ENCODE peak calls at places on chromosomes 2 and 18, in four cellular contexts. Z, C, V and O are unnamed samples.
A peak's percentile ranks its signal among the peaks of the same experiment; 100 is the strongest.

GRCh38 chr2:78418041-78418440 is 607.5 kb upstream of the REG3G start:
- DNase-seq in Z (no peak), C (no peak), V (no peak), O (no peak)

GRCh38 chr2:223989206-223989859 is 32.1 kb downstream of the MRPL44 start:
- DNase-seq in Z (peak; percentile 40), C (no peak), V (no peak), O (no peak)

GRCh38 chr18:80022613-80023012 is 11.6 kb upstream of the RBFA start:
- DNase-seq in Z (no peak), C (no peak), V (peak; percentile 41), O (peak; percentile 6)

GRCh38 chr18:36158261-36158867 is 28.7 kb downstream of the ELP2 start:
- DNase-seq in Z (no peak), C (no peak), V (peak; percentile 84), O (no peak)

GRCh38 chr18:41719808-41720207 is 235.2 kb upstream of the PIK3C3 start:
- DNase-seq in Z (no peak), C (no peak), V (no peak), O (no peak)

GRCh38 chr18:830315-830901 is 18.4 kb upstream of the YES1 start:
- DNase-seq in Z (no peak), C (peak; percentile 53), V (peak; percentile 81), O (peak; percentile 35)

GRCh38 chr2:8215982-8216381 is 465.9 kb upstream of the ID2 start:
- DNase-seq in Z (no peak), C (no peak), V (no peak), O (no peak)

GRCh38 chr2:32124660-32125059 is 41.0 kb upstream of the SLC30A6 start:
- DNase-seq in Z (no peak), C (no peak), V (no peak), O (no peak)

GRCh38 chr2:33784488-33784887 is 185.4 kb upstream of the FAM98A start:
- DNase-seq in Z (no peak), C (no peak), V (no peak), O (no peak)

GRCh38 chr2:238528953-238529781 is 102.4 kb downstream of the ASB1 start:
- DNase-seq in Z (no peak), C (no peak), V (peak; percentile 71), O (no peak)

GRCh38 chr2:36547906-36548305 is 50.1 kb downstream of the FEZ2 start:
- DNase-seq in Z (no peak), C (no peak), V (no peak), O (no peak)

GRCh38 chr2:105888625-105889024 is 143.9 kb downstream of the NCK2 start:
- DNase-seq in Z (no peak), C (no peak), V (no peak), O (no peak)

GRCh38 chr2:30756051-30756719 is 51.1 kb downstream of the CAPN13 start:
- DNase-seq in Z (no peak), C (no peak), V (no peak), O (no peak)

GRCh38 chr2:108573070-108573469 is 38.8 kb downstream of the LIMS1 start:
- DNase-seq in Z (no peak), C (no peak), V (peak; percentile 64), O (no peak)

GRCh38 chr2:54149623-54150501 is 34.4 kb downstream of the ACYP2 start:
- DNase-seq in Z (no peak), C (no peak), V (peak; percentile 1), O (no peak)

GRCh38 chr2:241432824-241433448 is 75.4 kb downstream of the STK25 start:
- DNase-seq in Z (no peak), C (no peak), V (no peak), O (no peak)

GRCh38 chr2:237091779-237092436 is 6.2 kb downstream of the COPS8 start:
- DNase-seq in Z (no peak), C (no peak), V (peak; percentile 48), O (no peak)

GRCh38 chr2:104043864-104044263 is 810.1 kb upstream of the POU3F3 start:
- DNase-seq in Z (no peak), C (no peak), V (no peak), O (no peak)

GRCh38 chr2:146665801-146666200 is 1179.0 kb upstream of the ACVR2A start:
- DNase-seq in Z (no peak), C (no peak), V (no peak), O (no peak)

GRCh38 chr2:146659976-146660375 is 1184.9 kb upstream of the ACVR2A start:
- DNase-seq in Z (no peak), C (no peak), V (no peak), O (no peak)

GRCh38 chr2:146666336-146666735 is 1178.5 kb upstream of the ACVR2A start:
- DNase-seq in Z (no peak), C (no peak), V (peak; percentile 23), O (no peak)

GRCh38 chr2:146661494-146662096 is 1183.2 kb upstream of the ACVR2A start:
- DNase-seq in Z (no peak), C (no peak), V (peak; percentile 63), O (no peak)
- TF ChIP-seq CTCF in Z (peak; percentile 5), C (no peak), V (peak; percentile 74), O (no peak)

GRCh38 chr2:171447675-171448074 is 13.6 kb downstream of the DCAF17 start:
- DNase-seq in Z (no peak), C (no peak), V (no peak), O (no peak)
- TF ChIP-seq CTCF in Z (no peak), C (no peak), V (peak; percentile 14), O (no peak)

GRCh38 chr18:21745234-21745633 is 4.6 kb downstream of the MIB1 start:
- DNase-seq in Z (no peak), C (peak; percentile 9), V (no peak), O (no peak)
- TF ChIP-seq CTCF in Z (no peak), C (no peak), V (no peak), O (no peak)

DNA sequence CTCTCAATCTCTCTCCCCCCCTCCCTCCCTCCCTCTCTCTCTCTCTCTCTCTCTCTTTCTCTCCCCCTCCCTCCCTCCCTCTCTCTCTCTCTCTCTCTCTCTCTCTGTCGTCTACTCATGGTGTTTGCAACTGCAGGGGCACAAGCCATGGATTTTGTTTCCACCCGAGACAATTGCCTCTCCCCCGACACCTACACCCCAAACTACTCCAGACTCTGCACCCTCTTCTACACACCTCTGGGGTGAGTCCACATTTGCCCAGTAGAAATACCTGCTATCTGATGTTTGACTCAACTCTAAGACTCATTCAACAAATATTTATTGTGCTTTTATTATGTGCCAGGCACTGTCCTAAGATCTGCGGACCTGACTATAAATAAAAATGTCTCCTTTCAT is 93.7 kb downstream of the TMEM17 start:
- DNase-seq in Z (no peak), C (no peak), V (peak; percentile 27), O (no peak)
- TF ChIP-seq CTCF in Z (no peak), C (no peak), V (no peak), O (no peak)

DNA sequence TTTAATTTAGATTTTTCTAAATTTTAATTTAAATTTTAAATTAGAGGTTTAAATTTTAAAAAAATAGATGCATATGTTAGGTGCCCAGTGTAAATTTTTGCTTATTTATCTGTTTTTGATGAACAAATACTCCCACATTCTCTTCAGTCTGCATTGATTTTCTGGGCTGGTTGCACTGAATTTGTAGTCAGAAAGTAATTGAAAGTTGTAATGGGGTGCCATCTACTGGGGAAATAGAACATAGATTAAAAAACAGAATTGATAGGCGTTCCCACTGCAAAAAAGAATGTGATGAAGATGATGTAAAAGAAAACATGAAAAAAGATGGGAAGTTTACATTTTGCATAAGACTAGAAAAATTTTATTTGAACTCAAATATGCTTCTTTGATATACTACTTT is 51.7 kb upstream of the CCDC85A start:
- DNase-seq in Z (no peak), C (no peak), V (peak; percentile 52), O (no peak)
- TF ChIP-seq CTCF in Z (no peak), C (no peak), V (peak; percentile 44), O (no peak)

GRCh38 chr2:167292430-167293171 is 404.3 kb downstream of the XIRP2 start:
- DNase-seq in Z (peak; percentile 86), C (peak; percentile 32), V (peak; percentile 96), O (peak; percentile 94)
- TF ChIP-seq CTCF in Z (no peak), C (no peak), V (peak; percentile 47), O (no peak)

DNA sequence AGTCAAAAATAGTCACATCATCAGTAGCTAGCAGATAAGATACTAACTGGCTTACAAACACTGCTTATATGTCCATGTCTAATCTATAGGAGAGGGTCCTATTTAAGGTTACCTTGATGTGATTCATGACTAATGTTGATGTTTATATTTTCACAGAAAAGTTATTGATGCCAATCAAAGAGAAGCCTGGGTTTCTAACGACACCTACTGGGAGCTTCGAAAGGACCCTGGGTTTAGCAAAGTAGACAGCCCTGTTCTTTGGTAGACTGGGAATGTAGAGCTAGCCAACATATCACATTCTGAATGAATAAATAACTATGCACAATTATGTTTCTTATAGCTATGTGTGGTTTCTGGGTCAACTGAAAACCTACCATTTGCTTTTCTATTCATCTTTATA is 55.7 kb downstream of the PRKRA start:
- DNase-seq in Z (no peak), C (no peak), V (no peak), O (no peak)
- TF ChIP-seq CTCF in Z (no peak), C (no peak), V (no peak), O (no peak)

GRCh38 chr2:27624943-27625342 is 3.9 kb downstream of the CCDC121 start:
- DNase-seq in Z (no peak), C (no peak), V (no peak), O (no peak)

GRCh38 chr2:27622921-27623384 is 5.9 kb downstream of the CCDC121 start:
- DNase-seq in Z (no peak), C (no peak), V (peak; percentile 90), O (no peak)

GRCh38 chr2:27621524-27621923 is 7.3 kb downstream of the CCDC121 start:
- DNase-seq in Z (no peak), C (no peak), V (no peak), O (no peak)
- TF ChIP-seq CTCF in Z (no peak), C (no peak), V (peak; percentile 17), O (no peak)

GRCh38 chr2:90209806-90210205 is 1518.3 kb downstream of the RPIA start:
- DNase-seq in Z (no peak), C (no peak), V (no peak), O (no peak)

GRCh38 chr2:90209009-90209408 is 1517.5 kb downstream of the RPIA start:
- DNase-seq in Z (no peak), C (no peak), V (no peak), O (no peak)

GRCh38 chr2:90207454-90208058 is 1516.1 kb downstream of the RPIA start:
- DNase-seq in Z (no peak), C (no peak), V (no peak), O (no peak)
- TF ChIP-seq CTCF in Z (no peak), C (no peak), V (no peak), O (no peak)